ENCODE peak calls at places on chromosomes 6 and 20, in nine cellular contexts. X is NCI-H1092 treated with DMSO at 0.1 percent for 48 hours, V is GM12865, Z is H4, D is GM04503, E is Peyer's patch, O is AG08396, G is AG08395, N is ovary. Y is an unnamed sample.

GRCh38 chr6:39998126-39998525 is 63.9 kb upstream of the MOCS1 start:
- DNase-seq in X (no peak), V (no peak), Z (no peak), D (no peak), E (no peak), O (no peak), G (no peak), N (no peak), Y (no peak)

GRCh38 chr20:46671866-46672542 is 17.2 kb downstream of the TP53RK start:
- DNase-seq in X (no peak), V (no peak), Z (no peak), D (no peak), E (no peak), O (no peak), G (no peak), N (no peak), Y (no peak)

GRCh38 chr6:100381111-100381510 is 83.6 kb downstream of the SIM1 start:
- DNase-seq in X (no peak), V (no peak), Z (no peak), D (peak), E (no peak), O (no peak), G (peak), N (no peak), Y (no peak)

GRCh38 chr20:17665756-17666155 is 16.3 kb downstream of the RRBP1 start:
- DNase-seq in X (no peak), V (no peak), Z (no peak), D (no peak), E (no peak), O (no peak), G (no peak), N (no peak), Y (no peak)

GRCh38 chr6:99780556-99780885 is 173.9 kb downstream of the PRDM13 start:
- DNase-seq in X (no peak), V (no peak), Z (no peak), D (no peak), E (no peak), O (no peak), G (no peak), N (no peak), Y (no peak)

GRCh38 chr6:68679399-68679798 is 44.3 kb downstream of the ADGRB3 start:
- DNase-seq in X (peak), V (no peak), Z (no peak), D (no peak), E (no peak), O (no peak), G (no peak), N (no peak), Y (no peak)

GRCh38 chr6:2902470-2902762 is 693 bp downstream of the SERPINB9 start:
- DNase-seq in X (no peak), V (no peak), Z (no peak), D (no peak), E (no peak), O (no peak), G (no peak), N (no peak), Y (peak)

GRCh38 chr6:161644521-161644920 is 370.7 kb upstream of the AGPAT4 start:
- DNase-seq in X (no peak), V (no peak), Z (no peak), D (no peak), E (no peak), O (no peak), G (no peak), N (no peak), Y (no peak)

GRCh38 chr20:53902968-53903651 is 167.3 kb downstream of the BCAS1 start:
- DNase-seq in X (no peak), V (no peak), Z (no peak), D (no peak), E (no peak), O (no peak), G (no peak), N (no peak), Y (peak)

GRCh38 chr6:30881987-30882763 is 2.1 kb upstream of the DDR1 start:
- DNase-seq in X (no peak), V (no peak), Z (no peak), D (no peak), E (peak), O (peak), G (no peak), N (peak), Y (no peak)

Y was measured in tibial artery.